ENCODE peak calls at places on chromosomes 12 and 14, in seven cellular contexts. O is neural progenitor cell, L is A549, A is neuronal stem cell, C is IMR-90, Y is K562, V is HCT116. X is an unnamed sample.

GRCh38 chr12:52249041-52249461 is 16.0 kb downstream of the KRT7 start:
- DNase-seq in O (no peak), L (no peak), A (no peak), C (no peak), Y (no peak), V (no peak), X (no peak)

GRCh38 chr14:78405071-78405856 is 235.1 kb downstream of the NRXN3 start:
- DNase-seq in O (no peak), L (no peak), A (no peak), C (no peak), Y (no peak), V (no peak), X (no peak)

GRCh38 chr12:45349911-45350310 is 134.0 kb downstream of the ANO6 start:
- DNase-seq in O (no peak), L (no peak), A (no peak), C (peak; percentile 46), Y (no peak), V (no peak), X (no peak)

GRCh38 chr12:42568952-42569916 is 20.3 kb downstream of the PRICKLE1 start:
- DNase-seq in O (peak; percentile 55), L (no peak), A (peak; percentile 15), C (peak; percentile 80), Y (no peak), V (peak; percentile 49), X (peak; percentile 52)

GRCh38 chr12:115355301-115355700 is 671.3 kb upstream of the TBX3 start:
- DNase-seq in O (no peak), L (no peak), A (no peak), C (peak; percentile 45), Y (no peak), V (no peak), X (no peak)

GRCh38 chr12:85036241-85036707 is at the start of the genes LRRIQ1 and TSPAN19:
- DNase-seq in O (peak; percentile 99), L (peak; percentile 75), A (peak; percentile 95), C (peak; percentile 79), Y (peak; percentile 7), V (peak; percentile 70), X (peak; percentile 84)

GRCh38 chr12:131138638-131139362 is 185.1 kb downstream of the ADGRD1 start:
- DNase-seq in O (no peak), L (no peak), A (no peak), C (no peak), Y (no peak), V (no peak), X (no peak)

GRCh38 chr14:100526632-100527031 is 60.6 kb downstream of the BEGAIN start:
- DNase-seq in O (no peak), L (no peak), A (no peak), C (peak; percentile 18), Y (no peak), V (no peak), X (no peak)

GRCh38 chr14:60085085-60085484 is 6.6 kb upstream of the PCNX4 start:
- DNase-seq in O (no peak), L (no peak), A (no peak), C (peak; percentile 19), Y (no peak), V (no peak), X (no peak)

GRCh38 chr12:50017047-50017446 is 8.2 kb downstream of the RACGAP1 start:
- DNase-seq in O (no peak), L (no peak), A (no peak), C (peak; percentile 93), Y (no peak), V (no peak), X (peak; percentile 74)

GRCh38 chr12:118544569-118544968 is 168.2 kb downstream of the SUDS3 start:
- DNase-seq in O (no peak), L (no peak), A (no peak), C (peak; percentile 11), Y (no peak), V (peak; percentile 70), X (no peak)

GRCh38 chr12:15863258-15863835 is 18.8 kb upstream of the STRAP start:
- DNase-seq in O (peak; percentile 31), L (no peak), A (no peak), C (peak; percentile 29), Y (no peak), V (no peak), X (peak; percentile 26)

GRCh38 chr12:84919271-84919670 is 6.7 kb upstream of the SLC6A15 start:
- DNase-seq in O (no peak), L (no peak), A (no peak), C (peak; percentile 43), Y (no peak), V (no peak), X (peak; percentile 25)

GRCh38 chr12:106288510-106289195 is 13.9 kb upstream of the TCP11L2 start:
- DNase-seq in O (no peak), L (peak; percentile 76), A (no peak), C (peak; percentile 97), Y (peak; percentile 14), V (peak; percentile 76), X (peak; percentile 95)

GRCh38 chr14:81529391-81529790 is 4.3 kb downstream of the SEL1L start:
- DNase-seq in O (no peak), L (no peak), A (no peak), C (peak; percentile 63), Y (no peak), V (peak; percentile 10), X (no peak)

GRCh38 chr12:49874142-49874897 is 29.4 kb downstream of the FAIM2 start:
- DNase-seq in O (no peak), L (no peak), A (no peak), C (peak; percentile 21), Y (no peak), V (no peak), X (no peak)

GRCh38 chr14:93120952-93121834 is 5.5 kb upstream of the ITPK1 start:
- DNase-seq in O (no peak), L (no peak), A (no peak), C (no peak), Y (no peak), V (no peak), X (no peak)

GRCh38 chr14:31038521-31039166 is 12.5 kb upstream of the STRN3 start:
- DNase-seq in O (no peak), L (no peak), A (no peak), C (no peak), Y (no peak), V (peak; percentile 89), X (no peak)

GRCh38 chr14:106790189-106791036 is 1264.0 kb downstream of the TMEM121 start:
- DNase-seq in O (peak; percentile 2), L (peak; percentile 25), A (no peak), C (no peak), Y (peak; percentile 35), V (no peak), X (no peak)

DNA sequence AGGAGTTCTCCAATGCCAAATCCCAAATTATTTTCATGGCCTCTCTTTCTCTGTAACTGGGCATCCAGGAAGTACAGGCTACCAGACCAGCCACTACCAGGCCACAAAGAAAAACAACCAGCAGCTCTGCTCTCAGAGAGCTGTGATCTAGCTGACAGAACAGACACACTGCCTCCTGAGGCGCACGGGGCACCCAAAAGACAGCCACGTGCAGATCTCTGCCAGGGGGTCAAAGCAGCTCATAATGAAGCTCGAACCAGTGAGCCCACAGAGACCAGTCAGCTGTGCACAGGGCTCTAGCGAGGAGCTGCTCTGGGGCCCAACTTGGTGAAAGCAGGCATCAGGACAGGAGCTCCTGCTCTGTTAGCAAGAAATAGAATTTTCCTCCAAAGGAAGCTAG is 30.4 kb downstream of the ACTN1 start:
- DNase-seq in O (no peak), L (no peak), A (no peak), C (no peak), Y (no peak), V (no peak), X (no peak)
- H3K4me2 ChIP-seq in O (no peak overlapping the region), L (peak overlapping the region; percentile 98), A (no peak overlapping the region), C (peak overlapping the region; percentile 2), Y (no peak overlapping the region), V (no peak overlapping the region), X (peak overlapping the region; percentile 67)

GRCh38 chr14:51293926-51294290 is 53.9 kb downstream of the TMX1 start:
- DNase-seq in O (no peak), L (no peak), A (no peak), C (no peak), Y (no peak), V (no peak), X (no peak)

GRCh38 chr14:51294951-51295350 is 54.9 kb downstream of the TMX1 start:
- DNase-seq in O (no peak), L (no peak), A (no peak), C (no peak), Y (no peak), V (no peak), X (no peak)

GRCh38 chr14:51295666-51296263 is 55.7 kb downstream of the TMX1 start:
- DNase-seq in O (no peak), L (no peak), A (no peak), C (peak; percentile 27), Y (no peak), V (no peak), X (peak; percentile 14)

GRCh38 chr14:51291016-51291415 is 51.0 kb downstream of the TMX1 start:
- DNase-seq in O (no peak), L (no peak), A (no peak), C (no peak), Y (no peak), V (no peak), X (no peak)

GRCh38 chr14:51293149-51293925 is 53.3 kb downstream of the TMX1 start:
- DNase-seq in O (no peak), L (no peak), A (no peak), C (peak; percentile 75), Y (no peak), V (no peak), X (peak; percentile 47)
- H3K4me2 ChIP-seq in O (no peak overlapping the region), L (no peak overlapping the region), A (no peak overlapping the region), C (peak overlapping the region; percentile 38), Y (no peak overlapping the region), V (no peak overlapping the region), X (no peak overlapping the region)

DNA sequence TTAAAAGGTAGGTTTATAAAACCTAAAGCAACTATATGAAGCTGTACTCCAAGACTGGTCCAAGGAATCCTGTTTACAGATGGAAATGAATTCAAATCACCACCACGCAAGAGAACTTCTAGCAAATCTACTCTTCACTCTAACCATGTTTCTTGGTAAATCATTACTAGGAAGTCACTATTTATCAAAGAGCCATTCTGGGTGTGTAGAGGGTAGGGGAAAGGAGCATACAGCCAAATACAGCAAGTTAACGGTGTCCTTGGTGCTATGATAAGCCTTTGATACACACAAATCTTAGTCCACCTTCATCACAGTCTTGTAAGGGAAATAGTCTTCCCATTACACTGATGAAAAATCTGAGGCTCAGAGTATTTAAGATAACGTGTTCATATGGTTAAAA is 16.8 kb downstream of the NIN start:
- DNase-seq in O (no peak), L (no peak), A (no peak), C (no peak), Y (no peak), V (no peak), X (no peak)
- H3K4me2 ChIP-seq in O (no peak overlapping the region), L (no peak overlapping the region), A (no peak overlapping the region), C (no peak overlapping the region), Y (no peak overlapping the region), V (no peak overlapping the region), X (no peak overlapping the region)

GRCh38 chr12:26648066-26648465 is 184.9 kb downstream of the ITPR2 start:
- DNase-seq in O (no peak), L (no peak), A (no peak), C (no peak), Y (no peak), V (no peak), X (peak; percentile 26)

GRCh38 chr12:26651036-26651435 is 182.0 kb downstream of the ITPR2 start:
- DNase-seq in O (no peak), L (no peak), A (no peak), C (no peak), Y (no peak), V (no peak), X (no peak)

GRCh38 chr12:26647091-26647490 is 185.9 kb downstream of the ITPR2 start:
- DNase-seq in O (no peak), L (no peak), A (no peak), C (peak; percentile 44), Y (no peak), V (no peak), X (no peak)

GRCh38 chr12:26648584-26648983 is 184.4 kb downstream of the ITPR2 start:
- DNase-seq in O (no peak), L (peak; percentile 8), A (no peak), C (peak; percentile 95), Y (no peak), V (no peak), X (peak; percentile 95)

GRCh38 chr12:26648999-26649398 is 184.0 kb downstream of the ITPR2 start:
- DNase-seq in O (no peak), L (no peak), A (no peak), C (no peak), Y (no peak), V (no peak), X (peak; percentile 25)
- H3K4me2 ChIP-seq in O (no peak overlapping the region), L (peak overlapping the region; percentile 20), A (no peak overlapping the region), C (peak overlapping the region; percentile 20), Y (no peak overlapping the region), V (no peak overlapping the region), X (peak overlapping the region; percentile 40)

X was measured in astrocyte.